ENCODE peak calls at places on chromosomes 7 and 10, in four cellular contexts. I is RWPE1, K is cardiac fibroblast, X is suprapubic skin. Y is an unnamed sample.

GRCh38 chr10:28853195-28853594 is 175.9 kb downstream of the BAMBI start:
- DNase-seq in I (no peak), K (peak; percentile 22), X (no peak), Y (no peak)

GRCh38 chr10:127485153-127485857 is 63.8 kb upstream of the NPS start:
- DNase-seq in K (peak; percentile 37), X (no peak), I (peak; percentile 65), Y (peak; percentile 53)

GRCh38 chr7:75808106-75808505 is 5.5 kb downstream of the CCL24 start:
- DNase-seq in K (no peak), I (no peak), X (no peak), Y (peak; percentile 48)

GRCh38 chr10:31709501-31709900 is 219.1 kb downstream of the ARHGAP12 start:
- DNase-seq in K (no peak), I (no peak), X (no peak), Y (no peak)

GRCh38 chr7:96899108-96899507 is 106.2 kb upstream of the DLX6 start:
- DNase-seq in K (no peak), X (no peak), I (no peak), Y (no peak)

GRCh38 chr10:42637648-42638052 is 720 bp downstream of the ZNF33B start:
- DNase-seq in K (no peak), X (no peak), I (no peak), Y (no peak)

GRCh38 chr10:25125151-25125550 is 49.6 kb upstream of the GPR158 start:
- DNase-seq in K (no peak), X (no peak), I (no peak), Y (no peak)

GRCh38 chr10:52215745-52216361 is 98.2 kb upstream of the DKK1 start:
- DNase-seq in I (peak; percentile 43), K (peak; percentile 87), X (no peak), Y (peak; percentile 79)

GRCh38 chr7:66682350-66683093 is 53.8 kb downstream of the KCTD7 start:
- DNase-seq in I (no peak), K (peak; percentile 60), X (peak; percentile 71), Y (peak; percentile 23)

GRCh38 chr7:52502281-52502680 is 533.2 kb upstream of the POM121L12 start:
- DNase-seq in I (no peak), X (no peak), K (no peak), Y (no peak)

GRCh38 chr10:75319274-75319673 is 82.3 kb downstream of the ZNF503 start:
- DNase-seq in X (no peak), K (no peak), I (no peak), Y (no peak)

GRCh38 chr7:101804642-101805401 is 12.6 kb upstream of the CUX1 start:
- DNase-seq in X (no peak), K (no peak), I (no peak), Y (peak; percentile 41)
- TF ChIP-seq CTCF in X (no peak), K (no peak), I (no peak), Y (peak; percentile 32)

GRCh38 chr10:93897070-93897797 is 3.5 kb downstream of the SLC35G1 start:
- DNase-seq in K (no peak), X (no peak), I (no peak), Y (no peak)

GRCh38 chr10:93894516-93895378 is 969 bp downstream of the SLC35G1 start:
- DNase-seq in K (peak; percentile 19), X (no peak), I (peak; percentile 13), Y (peak; percentile 13)

GRCh38 chr10:93899109-93899508 is 5.3 kb downstream of the SLC35G1 start:
- DNase-seq in I (no peak), X (no peak), K (no peak), Y (no peak)

GRCh38 chr10:93893646-93894515 is at the start of gene SLC35G1:
- DNase-seq in X (peak; percentile 70), I (peak; percentile 89), K (peak; percentile 65), Y (peak; percentile 67)
- TF ChIP-seq CTCF in X (no peak), I (no peak), K (no peak), Y (no peak)

DNA sequence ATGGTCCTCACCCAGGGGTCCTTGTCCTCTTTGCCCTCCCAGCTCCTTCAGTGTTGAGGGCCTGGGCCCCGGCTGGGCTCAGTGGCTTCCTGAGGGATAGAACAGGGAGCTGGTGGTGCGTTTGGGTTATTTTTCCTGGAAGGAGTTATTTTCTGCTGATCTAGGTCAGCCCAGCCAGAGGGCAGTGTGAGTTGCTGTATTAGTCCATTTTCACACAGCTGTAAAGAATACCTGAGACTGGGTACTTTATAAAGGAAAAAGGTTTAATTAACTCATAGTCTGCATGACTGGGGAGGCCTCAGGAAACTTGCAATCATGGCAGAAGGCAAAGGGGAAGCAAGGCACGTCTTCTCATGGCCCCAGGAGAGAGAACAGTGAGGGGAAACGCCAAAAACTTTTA is 122.4 kb upstream of the PCBD1 start:
- DNase-seq in K (no peak), X (no peak), I (no peak), Y (no peak)
- TF ChIP-seq CTCF in K (no peak), X (no peak), I (no peak), Y (no peak)

GRCh38 chr7:11415101-11415500 is 416.9 kb downstream of the THSD7A start:
- DNase-seq in I (no peak), X (no peak), K (no peak), Y (peak; percentile 44)
- TF ChIP-seq CTCF in I (no peak), X (no peak), K (no peak), Y (no peak)

Y was measured in MCF 10A.